ENCODE peak calls at places on chromosomes 13 and 19, in four cellular contexts. P, O, J and E are unnamed samples.

GRCh38 chr13:102580552-102581169 is 16.1 kb upstream of the TPP2 start:
- DNase-seq in P (peak; percentile 80), O (no peak), J (no peak), E (peak; percentile 52)

GRCh38 chr19:42269518-42270345 is 680 bp downstream of the CIC start:
- DNase-seq in J (no peak), P (no peak), O (no peak), E (no peak)

GRCh38 chr13:105918842-105919741 is 616.4 kb downstream of the EFNB2 start:
- DNase-seq in P (peak; percentile 82), J (no peak), O (no peak), E (peak; percentile 84)

GRCh38 chr13:80430561-80430960 is 89.6 kb upstream of the SPRY2 start:
- DNase-seq in P (no peak), O (no peak), J (no peak), E (no peak)

GRCh38 chr13:35732565-35732964 is 256.1 kb upstream of the MAB21L1 start:
- DNase-seq in O (no peak), J (peak; percentile 54), P (no peak), E (no peak)

GRCh38 chr19:5293607-5294089 is 47.0 kb downstream of the PTPRS start:
- DNase-seq in J (no peak), P (peak; percentile 40), O (no peak), E (no peak)

GRCh38 chr19:46976845-46977320 is 42.8 kb upstream of the NPAS1 start:
- DNase-seq in O (no peak), J (peak; percentile 43), P (peak; percentile 55), E (no peak)

GRCh38 chr19:49936549-49936948 is 7.2 kb upstream of the NUP62 start:
- DNase-seq in J (no peak), O (no peak), P (no peak), E (no peak)

GRCh38 chr13:110555601-110556223 is 5.8 kb downstream of the RAB20 start:
- DNase-seq in J (no peak), O (no peak), P (no peak), E (no peak)

GRCh38 chr19:384801-385169 is 24.2 kb downstream of the C2CD4C start:
- DNase-seq in P (no peak), J (no peak), O (no peak), E (no peak)

GRCh38 chr13:99307648-99308339 is 595 bp upstream of the GPR183 start:
- DNase-seq in J (no peak), P (peak; percentile 83), O (no peak), E (peak; percentile 21)

GRCh38 chr13:83297591-83298305 is 584.5 kb downstream of the SLITRK1 start:
- DNase-seq in J (no peak), O (no peak), P (no peak), E (no peak)

GRCh38 chr19:23823952-23824389 is 65.3 kb upstream of the ZNF681 start:
- DNase-seq in P (no peak), J (no peak), O (no peak), E (no peak)

GRCh38 chr13:42804244-42804868 is 23.0 kb downstream of the FAM216B start:
- DNase-seq in P (no peak), O (no peak), J (no peak), E (no peak)

GRCh38 chr19:49340069-49340864 is 5.1 kb downstream of the CD37 start:
- DNase-seq in P (no peak), O (no peak), J (peak; percentile 72), E (peak; percentile 58)

GRCh38 chr19:39402417-39403297 is 4.0 kb upstream of the ZFP36 start:
- DNase-seq in J (peak; percentile 94), O (peak; percentile 52), P (peak; percentile 93), E (no peak)

GRCh38 chr13:83816081-83816480 is 66.2 kb downstream of the SLITRK1 start:
- DNase-seq in J (no peak), P (no peak), O (no peak), E (no peak)

GRCh38 chr13:102693250-102693649 is 1.6 kb downstream of the METTL21C start:
- DNase-seq in O (no peak), J (no peak), P (no peak), E (no peak)

GRCh38 chr13:106156468-106156867 is 379.0 kb downstream of the EFNB2 start:
- DNase-seq in O (no peak), P (peak; percentile 99), J (no peak), E (peak; percentile 86)

GRCh38 chr13:52162279-52163101 is 3.1 kb upstream of the NEK3 start:
- DNase-seq in P (peak; percentile 70), J (no peak), O (no peak), E (no peak)

GRCh38 chr13:73096173-73097117 is 37.6 kb downstream of the KLF5 start:
- DNase-seq in P (peak; percentile 38), O (no peak), J (no peak), E (peak; percentile 81)

GRCh38 chr19:41023193-41023592 is 32.1 kb downstream of the CYP2B6 start:
- DNase-seq in J (no peak), O (no peak), P (no peak), E (no peak)

GRCh38 chr19:14632286-14632685 is 42.4 kb downstream of the ADGRE3 start:
- DNase-seq in O (no peak), J (no peak), P (peak; percentile 15), E (peak; percentile 81)

GRCh38 chr19:459724-460511 is 915 bp downstream of the SHC2 start:
- DNase-seq in J (peak; percentile 76), P (peak; percentile 27), O (peak; percentile 56), E (peak; percentile 70)

GRCh38 chr19:3849092-3849491 is 19.7 kb downstream of the ZFR2 start:
- DNase-seq in P (no peak), J (no peak), O (no peak), E (peak; percentile 67)

GRCh38 chr19:10718205-10719196 is 622 bp downstream of the DNM2 start:
- DNase-seq in J (peak; percentile 56), O (peak; percentile 33), P (peak; percentile 28), E (peak; percentile 46)

GRCh38 chr19:39304185-39304513 is 7.9 kb downstream of the IFNL1 start:
- DNase-seq in P (no peak), O (no peak), J (no peak), E (no peak)

GRCh38 chr13:111007209-111007608 is 92.3 kb upstream of the ANKRD10 start:
- DNase-seq in O (no peak), J (no peak), P (no peak), E (no peak)

GRCh38 chr13:21039097-21039800 is 22.1 kb downstream of the LATS2 start:
- DNase-seq in P (no peak), O (no peak), J (no peak), E (no peak)

GRCh38 chr19:39103151-39103550 is 19.0 kb downstream of the ACP7 start:
- DNase-seq in O (no peak), J (no peak), P (no peak), E (no peak)

GRCh38 chr19:45376045-45376724 is 5.8 kb upstream of the ERCC2 start:
- DNase-seq in O (no peak), J (no peak), P (peak; percentile 94), E (peak; percentile 74)

GRCh38 chr13:51370116-51370515 is 30.6 kb downstream of the SERPINE3 start:
- DNase-seq in O (no peak), J (no peak), P (peak; percentile 41), E (no peak)

GRCh38 chr13:50370303-50370950 is 355.2 kb downstream of the KCNRG start:
- DNase-seq in O (no peak), P (no peak), J (no peak), E (no peak)

GRCh38 chr13:44577236-44578063 is 1.3 kb upstream of the TSC22D1 start:
- DNase-seq in O (peak; percentile 88), J (peak; percentile 98), P (peak; percentile 95), E (peak; percentile 93)

GRCh38 chr13:89221557-89222158 is 1550.5 kb downstream of the SLITRK5 start:
- DNase-seq in J (no peak), P (no peak), O (no peak), E (no peak)

GRCh38 chr13:47484564-47484963 is 516.5 kb downstream of the SUCLA2 start:
- DNase-seq in J (no peak), P (peak; percentile 89), O (no peak), E (no peak)

GRCh38 chr19:1000095-1000494 is at the start of gene GRIN3B:
- DNase-seq in P (peak; percentile 40), J (no peak), O (no peak), E (peak; percentile 54)

DNA sequence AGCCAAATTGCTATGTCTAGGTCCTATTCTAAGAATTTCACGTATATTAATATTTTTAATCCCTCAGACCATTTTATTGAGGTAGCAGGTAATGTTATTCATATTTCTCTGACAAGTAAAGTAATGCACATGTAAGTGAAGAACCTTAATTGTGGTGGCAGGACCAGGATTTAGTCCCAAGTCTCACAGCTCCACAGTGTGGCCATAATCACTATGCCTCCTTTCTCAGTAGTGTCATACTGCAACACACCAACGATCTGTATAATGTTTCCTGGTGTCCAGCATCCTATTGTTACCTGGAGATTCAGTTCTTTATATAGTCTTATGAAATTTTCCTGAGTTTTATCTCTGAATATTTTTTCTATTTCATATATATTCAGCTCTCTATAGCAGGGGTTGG is 340.3 kb downstream of the OLFM4 start:
- DNase-seq in J (no peak), P (no peak), O (no peak), E (no peak)
- TF ChIP-seq CTCF in J (no peak), P (no peak), O (no peak), E (no peak)

GRCh38 chr19:8459095-8459494 is 14.3 kb downstream of the HNRNPM start:
- DNase-seq in P (no peak), J (no peak), O (no peak), E (no peak)
- H3K27ac ChIP-seq in P (peak overlapping the region; percentile 50), J (peak overlapping the region; percentile 60), O (no peak overlapping the region), E (peak overlapping the region; percentile 52)

GRCh38 chr13:29193083-29193482 is 372.9 kb downstream of the MTUS2 start:
- DNase-seq in J (no peak), P (no peak), O (no peak), E (no peak)

GRCh38 chr13:29196409-29197074 is 376.4 kb downstream of the MTUS2 start:
- DNase-seq in J (no peak), O (no peak), P (no peak), E (no peak)

GRCh38 chr13:29190298-29190697 is 370.2 kb downstream of the MTUS2 start:
- DNase-seq in J (no peak), O (no peak), P (no peak), E (no peak)

GRCh38 chr13:29195459-29195858 is 375.3 kb downstream of the MTUS2 start:
- DNase-seq in J (no peak), P (no peak), O (no peak), E (no peak)
- TF ChIP-seq CTCF in J (no peak), P (no peak), O (no peak), E (no peak)

GRCh38 chr13:61600360-61601033 is 184.8 kb upstream of the PCDH20 start:
- DNase-seq in O (no peak), J (no peak), P (no peak), E (no peak)
- H3K27ac ChIP-seq in O (peak overlapping the region; percentile 54), J (no peak overlapping the region), P (no peak overlapping the region), E (no peak overlapping the region)